ENCODE peak calls at places on chromosomes 2 and 18, in five cellular contexts. N is NCI-H345; Z is activated T-helper 1 cell treated with anti-CD3 and anti-CD28 coated beads, Interleukin-2, amount 50 U/mL, for 16 hours; H is fibroblast of mammary gland; C is non-pigmented ciliary epithelial cell. O is an unnamed sample.

GRCh38 chr18:70659026-70659726 is 370.3 kb downstream of the SOCS6 start:
- DNase-seq in H (peak; percentile 59), N (no peak), C (no peak), Z (no peak), O (no peak)

GRCh38 chr18:13797157-13797611 is 26.8 kb upstream of the MC5R start:
- DNase-seq in N (no peak), Z (no peak), H (no peak), C (peak; percentile 6), O (peak; percentile 80)

GRCh38 chr2:17083902-17084301 is 418.3 kb upstream of the CYRIA start:
- DNase-seq in C (no peak), Z (no peak), H (no peak), N (no peak), O (no peak)

GRCh38 chr18:7592305-7593071 is 25.4 kb downstream of the PTPRM start:
- DNase-seq in Z (no peak), H (no peak), C (no peak), N (no peak), O (no peak)

GRCh38 chr2:161233858-161234431 is 73.7 kb downstream of the TANK start:
- DNase-seq in Z (no peak), N (no peak), C (no peak), H (no peak), O (no peak)

GRCh38 chr2:42562474-42563144 is 5.8 kb upstream of the MTA3 start:
- DNase-seq in N (no peak), C (no peak), H (no peak), Z (no peak), O (no peak)

GRCh38 chr18:35343488-35343935 is 708 bp downstream of the ZNF24 start:
- DNase-seq in N (no peak), Z (no peak), H (no peak), C (no peak), O (no peak)

GRCh38 chr2:216115224-216115582 is 6.1 kb downstream of the XRCC5 start:
- DNase-seq in C (no peak), N (peak; percentile 61), H (no peak), Z (no peak), O (no peak)

GRCh38 chr18:76889086-76889699 is 66.8 kb downstream of the ZNF236 start:
- DNase-seq in N (no peak), H (no peak), Z (no peak), C (no peak), O (no peak)

GRCh38 chr2:30421551-30422436 is 25.3 kb upstream of the LCLAT1 start:
- DNase-seq in C (peak; percentile 22), N (peak; percentile 68), Z (no peak), H (peak; percentile 90), O (no peak)

GRCh38 chr2:167181134-167181533 is 292.9 kb downstream of the XIRP2 start:
- DNase-seq in H (peak; percentile 85), C (no peak), Z (no peak), N (no peak), O (no peak)

GRCh38 chr2:64537991-64538390 is 13.9 kb downstream of the AFTPH start:
- DNase-seq in N (no peak), Z (no peak), C (no peak), H (peak; percentile 33), O (peak; percentile 6)

O was measured in endothelial cell of umbilical vein.